ENCODE peak calls at places on chromosomes 11 and 22, in five cellular contexts. L is HCEC 1CT; Z is PC-3; N is NCI-H2081; X is activated T-cell treated with anti-CD3 and anti-CD28 coated beads, Interleukin-2, amount 50 U/mL, for 72 hours. H is an unnamed sample.

GRCh38 chr22:42314709-42315391 is 44.4 kb upstream of the TCF20 start:
- DNase-seq in L (no peak), Z (no peak), N (no peak), X (no peak), H (no peak)

GRCh38 chr11:83063073-83063754 is 8.5 kb downstream of the RAB30 start:
- DNase-seq in X (peak; percentile 18), Z (peak; percentile 36), L (peak; percentile 7), N (peak; percentile 19), H (no peak)

GRCh38 chr22:50104149-50104548 is 14.3 kb downstream of the MOV10L1 start:
- DNase-seq in X (no peak), Z (no peak), L (no peak), N (no peak), H (no peak)

GRCh38 chr11:36374726-36375125 is 78.6 kb downstream of the PRR5L start:
- DNase-seq in L (no peak), N (no peak), Z (no peak), X (no peak), H (no peak)

GRCh38 chr22:25223269-25223850 is 3.9 kb downstream of the CRYBB2 start:
- DNase-seq in N (no peak), Z (no peak), L (no peak), X (no peak), H (no peak)

GRCh38 chr11:120215634-120216033 is 4.8 kb downstream of the OAF start:
- DNase-seq in L (peak; percentile 48), N (no peak), Z (peak; percentile 71), X (no peak), H (no peak)

GRCh38 chr11:25860677-25861445 is 471.1 kb upstream of the ANO3 start:
- DNase-seq in Z (no peak), L (peak; percentile 39), N (peak; percentile 89), X (no peak), H (no peak)

GRCh38 chr11:33723238-33723881 is 12.9 kb downstream of the CD59 start:
- DNase-seq in X (no peak), N (no peak), L (peak; percentile 82), Z (peak; percentile 80), H (no peak)

GRCh38 chr11:95078526-95078925 is 11.1 kb upstream of the ENDOD1 start:
- DNase-seq in Z (peak; percentile 42), N (no peak), L (no peak), X (no peak), H (no peak)

GRCh38 chr11:12142179-12142578 is 31.8 kb downstream of the MICAL2 start:
- DNase-seq in Z (no peak), N (no peak), X (no peak), L (no peak), H (no peak)

GRCh38 chr11:2466869-2467694 is 22.3 kb downstream of the KCNQ1 start:
- DNase-seq in L (no peak), Z (no peak), X (peak; percentile 65), N (no peak), H (no peak)

GRCh38 chr11:728901-729491 is 18.3 kb upstream of the TALDO1 start:
- DNase-seq in X (no peak), N (no peak), L (no peak), Z (no peak), H (no peak)

GRCh38 chr22:39405346-39406085 is 5.9 kb downstream of the TAB1 start:
- DNase-seq in N (no peak), Z (no peak), X (peak; percentile 31), L (no peak), H (no peak)

GRCh38 chr11:66892926-66893325 is 36.1 kb downstream of the LRFN4 start:
- DNase-seq in Z (peak; percentile 15), L (peak; percentile 63), N (no peak), X (no peak), H (no peak)

GRCh38 chr22:42794551-42795510 is 62.2 kb downstream of the ARFGAP3 start:
- DNase-seq in Z (no peak), L (no peak), X (no peak), N (no peak), H (no peak)

GRCh38 chr11:110196241-110196754 is 100.1 kb downstream of the RDX start:
- DNase-seq in L (peak; percentile 95), N (no peak), Z (peak; percentile 97), X (no peak), H (no peak)

H was measured in NCI-H146.